ENCODE peak calls at places on chromosomes 6 and 20, in nine cellular contexts. K, Q, V, N, J, L, A, H and E are unnamed samples.

GRCh38 chr6:122069933-122070332 is 329.5 kb upstream of the HSF2 start:
- DNase-seq in K (no peak), Q (no peak), V (no peak), N (no peak), J (no peak), L (no peak), A (no peak), H (no peak), E (no peak)

GRCh38 chr6:44042261-44043035 is 84.8 kb downstream of the MRPL14 start:
- DNase-seq in K (no peak), Q (no peak), V (no peak), N (no peak), J (no peak), L (no peak), A (no peak), H (no peak), E (no peak)

GRCh38 chr20:22430746-22431168 is 153.6 kb downstream of the FOXA2 start:
- DNase-seq in K (no peak), Q (no peak), V (no peak), N (no peak), J (peak; percentile 97), L (no peak), A (no peak), H (no peak), E (no peak)

GRCh38 chr6:69812746-69813427 is 16.1 kb upstream of the LMBRD1 start:
- DNase-seq in K (no peak), Q (no peak), V (no peak), N (no peak), J (no peak), L (no peak), A (no peak), H (no peak), E (no peak)

GRCh38 chr20:61724376-61724775 is 341.3 kb downstream of the TAF4 start:
- DNase-seq in K (no peak), Q (no peak), V (peak; percentile 3), N (no peak), J (peak; percentile 22), L (no peak), A (no peak), H (no peak), E (no peak)

GRCh38 chr6:81126150-81126549 is 626.3 kb downstream of the TENT5A start:
- DNase-seq in K (no peak), Q (no peak), V (no peak), N (no peak), J (no peak), L (no peak), A (no peak), H (no peak), E (no peak)

GRCh38 chr6:21398741-21399140 is 194.8 kb upstream of the SOX4 start:
- DNase-seq in K (no peak), Q (no peak), V (no peak), N (no peak), J (no peak), L (no peak), A (no peak), H (no peak), E (no peak)

GRCh38 chr20:12970372-12970821 is 38.4 kb upstream of the SPTLC3 start:
- DNase-seq in K (no peak), Q (peak; percentile 10), V (peak; percentile 43), N (peak; percentile 48), J (peak; percentile 74), L (no peak), A (no peak), H (no peak), E (no peak)

GRCh38 chr20:62485701-62486089 is 9.9 kb upstream of the GATA5 start:
- DNase-seq in K (no peak), Q (no peak), V (no peak), N (no peak), J (no peak), L (no peak), A (no peak), H (no peak), E (no peak)

GRCh38 chr20:48760403-48760889 is 67.4 kb downstream of the PREX1 start:
- DNase-seq in K (peak; percentile 61), Q (no peak), V (peak; percentile 58), N (peak; percentile 88), J (no peak), L (no peak), A (peak; percentile 59), H (peak; percentile 64), E (no peak)

GRCh38 chr20:33944914-33945313 is 48.8 kb upstream of the RALY start:
- DNase-seq in K (no peak), Q (no peak), V (no peak), N (no peak), J (peak; percentile 39), L (no peak), A (no peak), H (no peak), E (no peak)

GRCh38 chr6:111985202-111985731 is 68.6 kb upstream of the CCN6 start:
- DNase-seq in K (no peak), Q (no peak), V (peak; percentile 95), N (peak; percentile 76), J (no peak), L (peak; percentile 61), A (peak; percentile 49), H (no peak), E (no peak)

GRCh38 chr6:117627533-117627932 is 25.2 kb upstream of the GOPC start:
- DNase-seq in K (no peak), Q (no peak), V (no peak), N (no peak), J (no peak), L (no peak), A (no peak), H (no peak), E (no peak)

GRCh38 chr6:162124710-162125435 is 602.7 kb downstream of the PRKN start:
- DNase-seq in K (no peak), Q (no peak), V (no peak), N (no peak), J (no peak), L (no peak), A (no peak), H (no peak), E (no peak)

GRCh38 chr20:33664085-33664761 is 2.1 kb downstream of the C20orf144 start:
- DNase-seq in K (no peak), Q (no peak), V (no peak), N (no peak), J (no peak), L (no peak), A (no peak), H (no peak), E (no peak)

GRCh38 chr20:64079273-64080012 is at the start of gene RGS19:
- DNase-seq in K (peak; percentile 38), Q (no peak), V (peak; percentile 50), N (peak; percentile 83), J (peak; percentile 70), L (peak; percentile 75), A (no peak), H (peak; percentile 71), E (no peak)

GRCh38 chr6:71457883-71458282 is 169.3 kb downstream of the OGFRL1 start:
- DNase-seq in K (no peak), Q (no peak), V (no peak), N (no peak), J (no peak), L (no peak), A (no peak), H (no peak), E (no peak)

GRCh38 chr6:122180132-122180531 is 219.3 kb upstream of the HSF2 start:
- DNase-seq in K (no peak), Q (no peak), V (peak; percentile 11), N (peak; percentile 1), J (no peak), L (no peak), A (no peak), H (no peak), E (no peak)

GRCh38 chr20:40160151-40160550 is 528.9 kb downstream of the MAFB start:
- DNase-seq in K (no peak), Q (no peak), V (peak; percentile 42), N (peak; percentile 77), J (peak; percentile 60), L (peak; percentile 46), A (peak; percentile 44), H (peak; percentile 1), E (no peak)

GRCh38 chr20:17642404-17643269 is 39.4 kb downstream of the RRBP1 start:
- DNase-seq in K (no peak), Q (no peak), V (no peak), N (no peak), J (no peak), L (no peak), A (no peak), H (no peak), E (no peak)

GRCh38 chr20:25310921-25311728 is 63.2 kb downstream of the PYGB start:
- DNase-seq in K (no peak), Q (no peak), V (peak; percentile 64), N (no peak), J (peak; percentile 55), L (no peak), A (no peak), H (no peak), E (no peak)

GRCh38 chr20:53751394-53752368 is 158.0 kb upstream of the ZNF217 start:
- DNase-seq in K (no peak), Q (no peak), V (no peak), N (no peak), J (no peak), L (no peak), A (no peak), H (no peak), E (no peak)

GRCh38 chr6:30703821-30704220 is 13.0 kb upstream of the NRM start:
- DNase-seq in K (no peak), Q (no peak), V (no peak), N (no peak), J (no peak), L (no peak), A (no peak), H (no peak), E (no peak)

GRCh38 chr6:89239338-89239737 is 22.2 kb upstream of the GABRR1 start:
- DNase-seq in K (no peak), Q (no peak), V (peak; percentile 3), N (peak; percentile 10), J (no peak), L (no peak), A (no peak), H (peak; percentile 27), E (no peak)

GRCh38 chr20:41136336-41136694 is 1.0 kb upstream of the PLCG1 start:
- DNase-seq in K (no peak), Q (no peak), V (no peak), N (no peak), J (no peak), L (no peak), A (no peak), H (no peak), E (no peak)

GRCh38 chr6:37137881-37138568 is 31.9 kb upstream of the PIM1 start:
- DNase-seq in K (no peak), Q (no peak), V (peak; percentile 94), N (peak; percentile 49), J (peak; percentile 74), L (no peak), A (no peak), H (peak; percentile 27), E (no peak)

GRCh38 chr6:15400572-15401004 is 154.7 kb downstream of the JARID2 start:
- DNase-seq in K (no peak), Q (no peak), V (peak; percentile 72), N (peak; percentile 70), J (no peak), L (peak; percentile 24), A (no peak), H (no peak), E (no peak)

GRCh38 chr6:144467153-144467762 is 182.1 kb downstream of the UTRN start:
- DNase-seq in K (no peak), Q (no peak), V (no peak), N (no peak), J (no peak), L (no peak), A (no peak), H (no peak), E (no peak)

GRCh38 chr6:82712826-82713225 is 349.2 kb downstream of the TPBG start:
- DNase-seq in K (no peak), Q (no peak), V (peak; percentile 4), N (no peak), J (no peak), L (no peak), A (no peak), H (no peak), E (no peak)

GRCh38 chr20:48364055-48364454 is 463.7 kb downstream of the PREX1 start:
- DNase-seq in K (no peak), Q (no peak), V (no peak), N (no peak), J (no peak), L (no peak), A (no peak), H (no peak), E (no peak)

GRCh38 chr6:64290867-64291266 is 655.3 kb downstream of the PHF3 start:
- DNase-seq in K (no peak), Q (no peak), V (no peak), N (no peak), J (no peak), L (no peak), A (no peak), H (no peak), E (no peak)